ENCODE peak calls at places on chromosome 9, in six cellular contexts. One of them, this sample, is unnamed.

GRCh38 chr9:79371301-79371700 is 200.5 kb upstream of the TLE4 start:
- DNase-seq in pancreas: no peak
- DNase-seq in cardiac fibroblast: no peak
- DNase-seq in testis: no peak
- DNase-seq in RWPE2: no peak
- DNase-seq in uterus: no peak
- DNase-seq in this sample: no peak

GRCh38 chr9:112091805-112092204 is 83.3 kb downstream of the SUSD1 start:
- DNase-seq in uterus: no peak
- DNase-seq in RWPE2: no peak
- DNase-seq in pancreas: peak
- DNase-seq in testis: peak
- DNase-seq in cardiac fibroblast: peak
- DNase-seq in this sample: no peak

GRCh38 chr9:93057024-93057702 is 1.3 kb upstream of the SUSD3 start:
- DNase-seq in RWPE2: no peak
- DNase-seq in pancreas: no peak
- DNase-seq in uterus: peak
- DNase-seq in testis: no peak
- DNase-seq in cardiac fibroblast: no peak
- DNase-seq in this sample: no peak

GRCh38 chr9:120870206-120870605 is 6.8 kb downstream of the PHF19 start:
- DNase-seq in testis: no peak
- DNase-seq in RWPE2: no peak
- DNase-seq in cardiac fibroblast: no peak
- DNase-seq in pancreas: no peak
- DNase-seq in uterus: no peak
- DNase-seq in this sample: no peak

GRCh38 chr9:4762108-4762888 is 21.3 kb upstream of the AK3 start:
- DNase-seq in cardiac fibroblast: peak
- DNase-seq in RWPE2: no peak
- DNase-seq in uterus: peak
- DNase-seq in testis: peak
- DNase-seq in pancreas: peak
- DNase-seq in this sample: peak

GRCh38 chr9:8224381-8224791 is 424.8 kb upstream of the DMAC1 start:
- DNase-seq in cardiac fibroblast: no peak
- DNase-seq in pancreas: no peak
- DNase-seq in uterus: no peak
- DNase-seq in RWPE2: no peak
- DNase-seq in testis: no peak
- DNase-seq in this sample: no peak

GRCh38 chr9:37398464-37399025 is 24.0 kb upstream of the GRHPR start:
- DNase-seq in uterus: no peak
- DNase-seq in testis: no peak
- DNase-seq in cardiac fibroblast: no peak
- DNase-seq in pancreas: no peak
- DNase-seq in RWPE2: no peak
- DNase-seq in this sample: no peak

GRCh38 chr9:18905883-18906649 is 126.9 kb downstream of the SAXO1 start:
- DNase-seq in pancreas: no peak
- DNase-seq in uterus: no peak
- DNase-seq in testis: no peak
- DNase-seq in cardiac fibroblast: peak
- DNase-seq in RWPE2: no peak
- DNase-seq in this sample: no peak

GRCh38 chr9:32587901-32588300 is 14.9 kb upstream of the NDUFB6 start:
- DNase-seq in pancreas: no peak
- DNase-seq in cardiac fibroblast: peak
- DNase-seq in testis: no peak
- DNase-seq in RWPE2: no peak
- DNase-seq in uterus: no peak
- DNase-seq in this sample: no peak

GRCh38 chr9:5532790-5533189 is 22.5 kb downstream of the PDCD1LG2 start:
- DNase-seq in RWPE2: no peak
- DNase-seq in testis: no peak
- DNase-seq in cardiac fibroblast: no peak
- DNase-seq in uterus: no peak
- DNase-seq in pancreas: no peak
- DNase-seq in this sample: no peak

GRCh38 chr9:11064853-11065252 is 452.1 kb upstream of the PTPRD start:
- DNase-seq in cardiac fibroblast: no peak
- DNase-seq in uterus: no peak
- DNase-seq in pancreas: no peak
- DNase-seq in RWPE2: no peak
- DNase-seq in testis: peak
- DNase-seq in this sample: no peak

GRCh38 chr9:69785757-69786156 is 25.9 kb upstream of the PTAR1 start:
- DNase-seq in pancreas: no peak
- DNase-seq in uterus: no peak
- DNase-seq in cardiac fibroblast: peak
- DNase-seq in RWPE2: no peak
- DNase-seq in testis: no peak
- DNase-seq in this sample: no peak

GRCh38 chr9:104921067-104921741 is 6.8 kb downstream of the ABCA1 start:
- DNase-seq in uterus: no peak
- DNase-seq in testis: no peak
- DNase-seq in RWPE2: no peak
- DNase-seq in cardiac fibroblast: no peak
- DNase-seq in pancreas: no peak
- DNase-seq in this sample: no peak

GRCh38 chr9:93031629-93032431 is 26.7 kb upstream of the SUSD3 start:
- DNase-seq in pancreas: no peak
- DNase-seq in testis: no peak
- DNase-seq in uterus: no peak
- DNase-seq in cardiac fibroblast: no peak
- DNase-seq in RWPE2: no peak
- DNase-seq in this sample: no peak

GRCh38 chr9:92265159-92265558 is 28.3 kb downstream of the IARS1 start:
- DNase-seq in uterus: no peak
- DNase-seq in pancreas: no peak
- DNase-seq in cardiac fibroblast: peak
- DNase-seq in RWPE2: no peak
- DNase-seq in testis: no peak
- DNase-seq in this sample: no peak

GRCh38 chr9:81618923-81619322 is 70.4 kb downstream of the TLE1 start:
- DNase-seq in RWPE2: no peak
- DNase-seq in uterus: no peak
- DNase-seq in cardiac fibroblast: no peak
- DNase-seq in testis: no peak
- DNase-seq in pancreas: no peak
- DNase-seq in this sample: no peak

GRCh38 chr9:120531683-120532300 is 48.2 kb downstream of the CDK5RAP2 start:
- DNase-seq in pancreas: no peak
- DNase-seq in cardiac fibroblast: peak
- DNase-seq in testis: no peak
- DNase-seq in uterus: no peak
- DNase-seq in RWPE2: no peak
- DNase-seq in this sample: no peak

GRCh38 chr9:135819905-135820304 is 87.4 kb downstream of the CAMSAP1 start:
- DNase-seq in RWPE2: no peak
- DNase-seq in uterus: no peak
- DNase-seq in testis: no peak
- DNase-seq in pancreas: no peak
- DNase-seq in cardiac fibroblast: no peak
- DNase-seq in this sample: no peak

GRCh38 chr9:128114326-128115186 is 13.0 kb downstream of the PTGES2 start:
- DNase-seq in pancreas: no peak
- DNase-seq in uterus: peak
- DNase-seq in RWPE2: peak
- DNase-seq in cardiac fibroblast: no peak
- DNase-seq in testis: no peak
- DNase-seq in this sample: peak

GRCh38 chr9:98887918-98888510 is 55.7 kb upstream of the COL15A1 start:
- DNase-seq in testis: no peak
- DNase-seq in RWPE2: no peak
- DNase-seq in pancreas: no peak
- DNase-seq in cardiac fibroblast: peak
- DNase-seq in uterus: no peak
- DNase-seq in this sample: no peak

DNA sequence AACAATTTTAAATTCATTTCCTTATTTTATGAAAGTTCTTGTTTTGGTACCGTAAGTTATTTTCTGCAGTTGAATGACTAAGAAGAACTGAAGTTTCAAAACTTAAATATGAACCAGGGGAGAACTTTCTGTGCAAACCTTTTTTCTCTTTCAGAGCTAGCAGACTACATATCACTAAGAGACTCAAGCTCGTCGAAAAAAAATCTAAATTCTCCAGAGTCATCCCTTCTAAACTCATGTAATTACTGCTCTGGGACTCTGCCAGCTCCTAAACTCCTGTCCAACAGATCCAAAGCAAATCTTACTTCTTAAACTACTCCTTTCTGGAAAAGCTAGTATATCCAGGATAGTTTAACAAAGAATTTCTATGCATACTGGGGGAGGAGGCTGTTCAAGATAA is 87.0 kb upstream of the NR5A1 start:
- DNase-seq in cardiac fibroblast: no peak
- DNase-seq in RWPE2: no peak
- DNase-seq in pancreas: no peak
- DNase-seq in testis: no peak
- DNase-seq in uterus: no peak
- DNase-seq in this sample: no peak
- H3K4me3 ChIP-seq in cardiac fibroblast: no peak
- H3K4me3 ChIP-seq in RWPE2: no peak
- H3K4me3 ChIP-seq in pancreas: no peak
- H3K4me3 ChIP-seq in testis: no peak
- H3K4me3 ChIP-seq in uterus: no peak
- H3K4me3 ChIP-seq in this sample: no peak

DNA sequence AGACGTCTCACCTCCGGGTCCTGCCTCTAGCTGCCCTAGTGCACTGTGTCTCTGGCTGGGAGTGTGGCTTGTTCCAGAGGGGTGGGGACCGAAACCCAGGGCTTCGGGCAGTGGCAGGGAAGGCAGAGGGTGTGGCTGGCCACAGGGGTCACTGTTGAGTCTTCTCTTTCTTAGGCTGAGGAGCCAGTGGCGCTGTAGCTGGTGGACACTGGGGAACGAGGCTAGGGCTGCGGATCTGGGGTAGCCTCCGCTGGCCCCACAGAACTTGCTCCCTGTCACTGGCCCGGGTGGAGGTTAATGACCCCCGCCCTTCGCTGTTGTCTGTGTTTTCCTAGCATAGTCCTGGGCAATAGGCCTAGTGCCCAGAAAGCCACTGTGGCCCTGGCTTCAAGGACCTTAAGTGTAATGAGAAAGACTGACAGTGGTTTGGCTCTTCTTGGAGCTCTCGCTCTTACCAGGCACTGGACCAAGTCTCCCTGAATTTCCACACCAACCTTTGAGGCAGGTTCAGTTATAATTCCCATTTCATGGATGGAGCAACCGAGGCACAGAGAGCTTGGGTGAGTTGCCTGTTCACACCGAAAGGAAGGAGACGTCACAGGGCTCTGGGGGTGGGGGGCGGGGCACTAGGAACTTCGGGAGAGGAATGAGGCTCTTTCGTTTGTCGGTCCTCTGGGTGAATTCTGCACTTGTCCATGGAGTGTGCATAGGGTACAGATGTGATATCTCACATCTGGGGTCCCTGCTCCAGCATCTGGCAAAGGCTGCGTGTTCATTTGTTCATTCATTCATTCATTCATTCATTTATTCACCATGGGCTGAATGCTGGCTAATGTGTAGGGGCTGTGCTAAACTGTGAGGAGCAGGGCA is 4.8 kb upstream of the IER5L start:
- DNase-seq in cardiac fibroblast: peak
- DNase-seq in pancreas: no peak
- DNase-seq in RWPE2: no peak
- DNase-seq in testis: no peak
- DNase-seq in uterus: no peak
- DNase-seq in this sample: peak
- TF ChIP-seq CTCF in cardiac fibroblast: peak
- TF ChIP-seq CTCF in pancreas: no peak
- TF ChIP-seq CTCF in RWPE2: no peak
- TF ChIP-seq CTCF in testis: no peak
- TF ChIP-seq CTCF in uterus: no peak
- TF ChIP-seq CTCF in this sample: peak

DNA sequence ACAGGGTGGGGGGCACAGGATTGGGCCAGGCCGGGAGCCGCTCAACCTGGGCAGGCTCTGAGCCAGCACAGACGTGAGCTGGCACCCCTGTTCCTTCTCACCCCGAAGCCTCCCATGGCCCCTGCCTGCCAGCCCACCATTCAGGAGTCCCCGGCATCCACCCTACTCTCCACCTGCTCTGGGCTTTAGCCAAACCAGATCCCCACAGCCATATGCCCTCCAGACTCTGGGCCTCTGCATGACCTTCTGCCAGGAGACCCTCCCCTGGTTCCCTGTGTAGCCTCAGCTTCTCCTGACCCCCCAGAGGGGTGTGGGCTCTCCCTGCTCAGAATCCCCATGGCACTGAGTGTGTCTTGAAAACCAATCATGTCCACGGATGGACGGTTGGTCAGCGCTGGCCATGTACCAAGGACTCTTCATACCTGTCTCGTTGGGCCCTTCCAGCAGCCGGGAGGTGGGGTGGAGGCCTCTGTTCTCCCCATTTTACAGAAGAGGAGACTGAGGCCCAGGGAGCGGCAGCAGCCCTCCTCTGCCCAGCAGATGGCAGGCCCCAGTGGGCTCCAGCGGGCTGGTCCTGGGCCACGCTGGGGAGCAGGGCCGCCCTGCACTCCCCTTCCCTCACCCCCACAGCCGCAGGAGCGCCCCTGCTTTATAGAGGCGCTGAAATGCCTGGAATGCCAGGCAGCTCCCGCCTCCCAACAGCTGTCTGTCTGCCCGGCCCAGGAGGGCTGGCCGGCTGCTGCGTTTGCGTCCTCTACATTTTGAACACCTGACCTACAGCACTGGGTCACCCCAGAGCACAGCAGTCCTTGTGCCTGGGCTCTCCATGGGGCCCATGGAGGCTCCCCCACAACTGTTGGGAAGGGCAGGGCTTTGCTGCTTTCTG is 3.5 kb upstream of the MYMK start:
- DNase-seq in RWPE2: no peak
- DNase-seq in testis: no peak
- DNase-seq in pancreas: no peak
- DNase-seq in cardiac fibroblast: no peak
- DNase-seq in uterus: no peak
- DNase-seq in this sample: no peak
- H3K4me3 ChIP-seq in RWPE2: no peak
- H3K4me3 ChIP-seq in testis: no peak
- H3K4me3 ChIP-seq in pancreas: no peak
- H3K4me3 ChIP-seq in cardiac fibroblast: no peak
- H3K4me3 ChIP-seq in uterus: no peak
- H3K4me3 ChIP-seq in this sample: no peak

DNA sequence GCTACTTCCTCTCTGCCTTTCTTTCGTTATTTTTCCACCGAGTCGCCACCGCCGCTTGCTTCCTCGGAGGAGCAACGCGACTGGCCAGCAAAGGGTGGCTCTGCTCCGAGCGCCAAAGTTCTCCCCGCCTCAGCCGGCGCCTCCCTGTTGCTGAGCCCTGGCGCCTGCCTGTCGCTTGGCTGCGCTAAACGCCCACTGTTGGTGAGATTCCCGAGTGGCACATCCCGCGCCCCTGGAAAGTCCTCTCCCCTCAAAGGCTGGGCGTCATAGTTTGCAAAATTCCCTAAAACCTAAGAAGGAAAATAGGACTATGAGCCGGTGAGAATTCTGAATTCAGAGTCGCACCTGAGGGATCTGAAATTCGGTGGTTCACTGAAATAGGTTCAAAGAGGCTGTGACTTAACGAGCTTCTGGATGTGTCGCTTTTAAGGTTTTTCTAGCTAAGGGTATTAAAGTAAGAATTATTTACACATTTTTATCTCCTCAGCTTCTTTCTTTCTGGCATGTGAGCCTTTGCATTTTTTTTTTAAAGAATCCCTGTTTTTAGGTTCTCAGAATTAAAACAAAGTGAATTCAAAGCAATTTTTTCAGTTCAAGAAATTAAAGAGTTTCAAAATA is at the start of gene GRIN3A:
- DNase-seq in RWPE2: no peak
- DNase-seq in testis: peak
- DNase-seq in cardiac fibroblast: peak
- DNase-seq in pancreas: no peak
- DNase-seq in uterus: no peak
- DNase-seq in this sample: peak
- TF ChIP-seq CTCF in RWPE2: peak
- TF ChIP-seq CTCF in testis: no peak
- TF ChIP-seq CTCF in cardiac fibroblast: no peak
- TF ChIP-seq CTCF in pancreas: no peak
- TF ChIP-seq CTCF in uterus: no peak
- TF ChIP-seq CTCF in this sample: no peak

This sample was measured in psoas muscle.